ENCODE peak calls at places on chromosome 7, in seven cellular contexts. A is left kidney, N is HCT116, Z is NCI-H2029, U is pancreas, P is HL-60, L is Panc1. Y is an unnamed sample.
A peak's percentile ranks its signal among the peaks of the same experiment; 100 is the strongest.

GRCh38 chr7:149209518-149210269 is 14.3 kb downstream of the ZNF282 start:
- DNase-seq in A (peak; percentile 62), N (peak; percentile 40), Z (no peak), U (no peak), P (no peak), L (peak; percentile 38), Y (peak; percentile 29)

GRCh38 chr7:20713792-20714191 is 72.9 kb downstream of the SP8 start:
- DNase-seq in A (no peak), N (no peak), Z (no peak), U (no peak), P (no peak), L (no peak), Y (no peak)

GRCh38 chr7:80781561-80781979 is 137.3 kb downstream of the SEMA3C start:
- DNase-seq in A (peak; percentile 18), N (peak; percentile 50), Z (no peak), U (no peak), P (no peak), L (no peak), Y (no peak)

GRCh38 chr7:120873367-120873766 is 15.4 kb upstream of the TSPAN12 start:
- DNase-seq in A (no peak), N (no peak), Z (no peak), U (no peak), P (no peak), L (no peak), Y (no peak)

GRCh38 chr7:118918556-118918955 is 694.1 kb downstream of the ANKRD7 start:
- DNase-seq in A (peak; percentile 44), N (peak; percentile 26), Z (peak; percentile 29), U (no peak), P (no peak), L (peak; percentile 15), Y (no peak)

GRCh38 chr7:98334077-98334476 is 52.6 kb downstream of the BRI3 start:
- DNase-seq in A (no peak), N (no peak), Z (no peak), U (no peak), P (no peak), L (no peak), Y (no peak)

GRCh38 chr7:27779873-27780272 is 39.9 kb downstream of the TAX1BP1 start:
- DNase-seq in A (no peak), N (no peak), Z (no peak), U (no peak), P (no peak), L (no peak), Y (no peak)

GRCh38 chr7:22387583-22387982 is 30.6 kb upstream of the RAPGEF5 start:
- DNase-seq in A (peak; percentile 20), N (no peak), Z (no peak), U (no peak), P (no peak), L (no peak), Y (no peak)

GRCh38 chr7:123570390-123571182 is 13.0 kb upstream of the NDUFA5 start:
- DNase-seq in A (no peak), N (no peak), Z (peak; percentile 2), U (no peak), P (no peak), L (no peak), Y (no peak)

GRCh38 chr7:107387573-107388219 is 82.2 kb upstream of the GPR22 start:
- DNase-seq in A (peak; percentile 74), N (no peak), Z (no peak), U (no peak), P (no peak), L (no peak), Y (no peak)

GRCh38 chr7:101677421-101678137 is 48.5 kb upstream of the MYL10 start:
- DNase-seq in A (no peak), N (no peak), Z (no peak), U (no peak), P (no peak), L (no peak), Y (no peak)

GRCh38 chr7:103690576-103690975 is 244.6 kb upstream of the SLC26A5 start:
- DNase-seq in A (no peak), N (no peak), Z (no peak), U (no peak), P (no peak), L (no peak), Y (no peak)

GRCh38 chr7:114415054-114415997 is 711 bp downstream of the FOXP2 start:
- DNase-seq in A (peak; percentile 25), N (no peak), Z (no peak), U (no peak), P (no peak), L (no peak), Y (no peak)

GRCh38 chr7:139297795-139298194 is 43.3 kb upstream of the FMC1 start:
- DNase-seq in A (peak; percentile 39), N (no peak), Z (no peak), U (no peak), P (no peak), L (no peak), Y (no peak)

GRCh38 chr7:131057015-131057518 is 270.6 kb upstream of the MKLN1 start:
- DNase-seq in A (peak; percentile 15), N (no peak), Z (peak; percentile 86), U (peak; percentile 57), P (no peak), L (no peak), Y (no peak)

GRCh38 chr7:13988011-13988410 is 1.5 kb downstream of the ETV1 start:
- DNase-seq in A (peak; percentile 77), N (no peak), Z (no peak), U (no peak), P (no peak), L (no peak), Y (no peak)

GRCh38 chr7:30980194-30980593 is 16.4 kb downstream of the GHRHR start:
- DNase-seq in A (no peak), N (no peak), Z (no peak), U (no peak), P (no peak), L (no peak), Y (no peak)

GRCh38 chr7:130897515-130898419 is 163.8 kb upstream of the KLF14 start:
- DNase-seq in A (peak; percentile 38), N (no peak), Z (peak; percentile 60), U (no peak), P (no peak), L (no peak), Y (no peak)

GRCh38 chr7:28318126-28318762 is 94.1 kb upstream of the CREB5 start:
- DNase-seq in A (no peak), N (no peak), Z (no peak), U (no peak), P (no peak), L (no peak), Y (no peak)

GRCh38 chr7:128878226-128879105 is 15.8 kb downstream of the ATP6V1F start:
- DNase-seq in A (no peak), N (no peak), Z (no peak), U (no peak), P (no peak), L (no peak), Y (no peak)

GRCh38 chr7:117830422-117830954 is 42.8 kb downstream of the CTTNBP2 start:
- DNase-seq in A (no peak), N (no peak), Z (peak; percentile 67), U (no peak), P (no peak), L (no peak), Y (no peak)

GRCh38 chr7:155769701-155770100 is 42.6 kb downstream of the SHH start:
- DNase-seq in A (peak; percentile 32), N (no peak), Z (no peak), U (no peak), P (no peak), L (no peak), Y (no peak)

GRCh38 chr7:1046722-1047679 is 2.7 kb downstream of the GPR146 start:
- DNase-seq in A (peak; percentile 20), N (no peak), Z (no peak), U (no peak), P (no peak), L (no peak), Y (no peak)

GRCh38 chr7:151782598-151783448 is 94.1 kb downstream of the PRKAG2 start:
- DNase-seq in A (peak; percentile 89), N (peak; percentile 53), Z (no peak), U (peak; percentile 69), P (no peak), L (peak; percentile 32), Y (peak; percentile 49)

GRCh38 chr7:77430927-77431326 is 14.8 kb upstream of the GSAP start:
- DNase-seq in A (no peak), N (no peak), Z (no peak), U (no peak), P (no peak), L (no peak), Y (no peak)

GRCh38 chr7:112869111-112869774 is 79.0 kb upstream of the TMEM168 start:
- DNase-seq in A (peak; percentile 24), N (peak; percentile 41), Z (peak; percentile 13), U (no peak), P (peak; percentile 20), L (peak; percentile 39), Y (no peak)

GRCh38 chr7:141133646-141134045 is 59.8 kb downstream of the TMEM178B start:
- DNase-seq in A (no peak), N (no peak), Z (no peak), U (no peak), P (no peak), L (no peak), Y (no peak)

GRCh38 chr7:132073920-132074589 is 502.2 kb downstream of the PLXNA4 start:
- DNase-seq in A (no peak), N (no peak), Z (no peak), U (no peak), P (no peak), L (no peak), Y (no peak)

GRCh38 chr7:83355143-83355542 is 192.5 kb upstream of the PCLO start:
- DNase-seq in A (no peak), N (no peak), Z (no peak), U (no peak), P (no peak), L (no peak), Y (no peak)